ENCODE peak calls at places on chromosome 4, in eight cellular contexts. O is omental fat pad, P is bronchial epithelial cell, X is kidney, A is adrenal gland, N is endothelial cell, J is lung, Y is right atrium auricular region. F is an unnamed sample.

GRCh38 chr4:7518871-7519637 is 84.3 kb upstream of the PSAPL1 start:
- DNase-seq in O (no peak), P (no peak), X (no peak), A (no peak), N (no peak), J (no peak), Y (no peak), F (no peak)

GRCh38 chr4:77360451-77360850 is 203.4 kb downstream of the CCNG2 start:
- DNase-seq in O (no peak), P (peak), X (no peak), A (no peak), N (no peak), J (no peak), Y (no peak), F (no peak)

GRCh38 chr4:71540749-71541269 is 202.0 kb downstream of the SLC4A4 start:
- DNase-seq in O (no peak), P (no peak), X (no peak), A (no peak), N (no peak), J (no peak), Y (no peak), F (no peak)

GRCh38 chr4:628346-628745 is 3.0 kb downstream of the PDE6B start:
- DNase-seq in O (no peak), P (no peak), X (no peak), A (no peak), N (no peak), J (no peak), Y (no peak), F (no peak)

GRCh38 chr4:182724414-182724813 is 192.8 kb downstream of the DCTD start:
- DNase-seq in O (no peak), P (no peak), X (no peak), A (no peak), N (no peak), J (no peak), Y (no peak), F (no peak)

GRCh38 chr4:14924945-14925344 is 77.3 kb upstream of the CPEB2 start:
- DNase-seq in O (no peak), P (peak), X (no peak), A (no peak), N (no peak), J (no peak), Y (no peak), F (no peak)

GRCh38 chr4:165175879-165176278 is 31.5 kb upstream of the KLHL2 start:
- DNase-seq in O (no peak), P (no peak), X (no peak), A (peak), N (no peak), J (no peak), Y (no peak), F (no peak)

GRCh38 chr4:101400096-101400495 is 52.8 kb upstream of the PPP3CA start:
- DNase-seq in O (no peak), P (peak), X (no peak), A (no peak), N (no peak), J (no peak), Y (no peak), F (no peak)

GRCh38 chr4:184503869-184504300 is 29.5 kb upstream of the IRF2 start:
- DNase-seq in O (no peak), P (peak), X (no peak), A (peak), N (no peak), J (no peak), Y (no peak), F (no peak)

GRCh38 chr4:156138781-156139280 is 185.2 kb upstream of the CTSO start:
- DNase-seq in O (no peak), P (no peak), X (no peak), A (no peak), N (no peak), J (no peak), Y (no peak), F (no peak)

GRCh38 chr4:48205092-48205491 is 64.5 kb downstream of the TEC start:
- DNase-seq in O (no peak), P (no peak), X (no peak), A (no peak), N (no peak), J (no peak), Y (no peak), F (no peak)

DNA sequence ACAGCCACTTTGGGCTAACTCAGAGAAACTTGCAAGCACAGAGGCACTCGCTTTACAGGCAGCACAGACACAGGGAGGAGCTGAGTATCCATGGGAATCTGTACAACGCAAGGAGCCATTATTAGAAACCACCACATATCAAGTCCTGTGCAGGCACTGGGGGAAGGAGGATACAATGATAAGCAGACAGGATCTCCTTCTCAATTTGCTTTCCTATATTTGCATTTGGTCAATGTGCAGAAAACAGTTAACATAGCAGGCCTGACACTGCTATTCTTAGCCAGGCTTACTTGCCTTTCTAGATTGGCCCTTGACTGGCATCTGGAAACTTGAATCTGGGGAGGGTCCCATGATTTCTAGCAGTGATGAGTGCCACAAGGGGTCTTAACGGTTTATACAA is 65.8 kb downstream of the TEC start:
- DNase-seq in O (no peak), P (no peak), X (no peak), A (no peak), N (no peak), J (no peak), Y (no peak), F (no peak)
- TF ChIP-seq CTCF in O (no peak), P (no peak), X (no peak), A (no peak), N (no peak), J (no peak), Y (no peak), F (no peak)

DNA sequence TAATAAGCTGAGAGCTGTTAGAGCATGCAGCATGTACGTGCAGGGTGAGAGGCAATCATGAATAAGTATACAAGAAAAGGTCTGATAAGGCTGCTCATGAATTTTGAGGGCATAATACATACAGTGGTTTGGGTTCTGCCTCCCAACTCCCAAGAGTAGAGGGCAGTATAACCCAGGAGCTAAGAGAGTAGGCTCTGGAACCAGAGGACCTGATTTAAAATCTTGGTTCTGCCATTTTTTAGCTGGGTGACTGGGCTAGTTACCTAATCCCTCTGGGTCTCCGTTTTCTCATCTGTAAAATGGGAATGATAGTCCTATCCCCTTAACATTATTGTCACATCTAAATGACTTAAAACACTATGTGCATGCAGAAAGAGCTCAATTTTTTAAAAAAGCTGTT is 85.3 kb downstream of the LNX1 start:
- DNase-seq in O (no peak), P (peak), X (no peak), A (no peak), N (no peak), J (no peak), Y (no peak), F (no peak)
- TF ChIP-seq CTCF in O (no peak), P (peak), X (no peak), A (no peak), N (no peak), J (no peak), Y (no peak), F (no peak)

GRCh38 chr4:9764155-9764696 is 17.2 kb upstream of the DRD5 start:
- DNase-seq in O (no peak), P (no peak), X (no peak), A (no peak), N (no peak), J (no peak), Y (no peak), F (no peak)

GRCh38 chr4:9762823-9763475 is 18.5 kb upstream of the DRD5 start:
- DNase-seq in O (no peak), P (peak), X (no peak), A (peak), N (peak), J (peak), Y (peak), F (peak)

GRCh38 chr4:9771069-9771468 is 10.4 kb upstream of the DRD5 start:
- DNase-seq in O (no peak), P (peak), X (no peak), A (no peak), N (no peak), J (no peak), Y (no peak), F (no peak)

GRCh38 chr4:9765091-9765490 is 16.3 kb upstream of the DRD5 start:
- DNase-seq in O (no peak), P (peak), X (no peak), A (peak), N (peak), J (no peak), Y (no peak), F (peak)
- TF ChIP-seq CTCF in O (no peak), P (peak), X (peak), A (peak), N (peak), J (peak), Y (peak), F (peak)

GRCh38 chr4:147837435-147837834 is 105.5 kb downstream of the ARHGAP10 start:
- DNase-seq in O (no peak), P (no peak), X (no peak), A (no peak), N (no peak), J (no peak), Y (no peak), F (no peak)
- TF ChIP-seq CTCF in O (no peak), P (peak), X (peak), A (peak), N (no peak), J (no peak), Y (peak), F (no peak)

GRCh38 chr4:121998024-121998423 is 46.2 kb upstream of the TRPC3 start:
- DNase-seq in O (no peak), P (peak), X (no peak), A (no peak), N (peak), J (no peak), Y (no peak), F (no peak)
- TF ChIP-seq CTCF in O (no peak), P (peak), X (no peak), A (no peak), N (no peak), J (no peak), Y (peak), F (no peak)

GRCh38 chr4:53601251-53601764 is 10.0 kb upstream of the LNX1 start:
- DNase-seq in O (no peak), P (no peak), X (peak), A (no peak), N (peak), J (no peak), Y (no peak), F (peak)
- TF ChIP-seq CTCF in O (no peak), P (peak), X (peak), A (no peak), N (no peak), J (no peak), Y (no peak), F (peak)